ENCODE peak calls at places on chromosome 3, in seven cellular contexts. L is HepG2, Q is K562, F is transverse colon, S is SK-N-SH, J is GM12878, D is esophagus muscularis mucosa. H is an unnamed sample.

GRCh38 chr3:38657369-38657768 is 7.9 kb upstream of the SCN5A start:
- DNase-seq in F (no peak), L (no peak), S (no peak), D (peak; percentile 72), Q (no peak), J (no peak), H (no peak)

GRCh38 chr3:53195602-53196574 is 34.9 kb downstream of the PRKCD start:
- DNase-seq in D (no peak), F (peak; percentile 59), J (no peak), L (no peak), S (peak; percentile 94), Q (peak; percentile 76), H (no peak)

GRCh38 chr3:185959609-185960517 is 22.0 kb upstream of the TRA2B start:
- DNase-seq in S (no peak), J (no peak), F (peak; percentile 64), Q (peak; percentile 39), D (no peak), L (peak; percentile 88), H (no peak)

GRCh38 chr3:190229632-190230424 is 92.4 kb downstream of the CLDN1 start:
- DNase-seq in D (no peak), L (peak; percentile 21), J (no peak), Q (no peak), F (no peak), S (no peak), H (no peak)

GRCh38 chr3:109372639-109373038 is 35.3 kb upstream of the DPPA4 start:
- DNase-seq in D (no peak), Q (no peak), S (no peak), J (no peak), L (no peak), F (no peak), H (no peak)

GRCh38 chr3:17755836-17756235 is 13.4 kb upstream of the TBC1D5 start:
- DNase-seq in L (no peak), D (no peak), J (no peak), Q (no peak), S (no peak), F (no peak), H (no peak)

GRCh38 chr3:53219897-53220483 is 35.8 kb downstream of the TKT start:
- DNase-seq in D (no peak), S (peak; percentile 91), Q (peak; percentile 79), L (peak; percentile 76), F (peak; percentile 88), J (peak; percentile 17), H (peak; percentile 81)

GRCh38 chr3:49198161-49198560 is 26.8 kb downstream of the KLHDC8B start:
- DNase-seq in D (no peak), L (no peak), F (no peak), S (no peak), J (no peak), Q (no peak), H (no peak)

GRCh38 chr3:23760871-23761373 is 44.8 kb upstream of the UBE2E1 start:
- DNase-seq in L (no peak), S (no peak), F (no peak), D (no peak), Q (no peak), J (peak; percentile 63), H (no peak)

GRCh38 chr3:70853161-70853560 is 540.7 kb upstream of the MDFIC2 start:
- DNase-seq in D (no peak), L (no peak), S (no peak), F (no peak), J (no peak), Q (no peak), H (no peak)

GRCh38 chr3:5275529-5275928 is 88.0 kb downstream of the EDEM1 start:
- DNase-seq in L (no peak), J (no peak), Q (no peak), S (no peak), D (peak; percentile 53), F (no peak), H (no peak)

GRCh38 chr3:139982404-139982803 is 47.4 kb downstream of the CLSTN2 start:
- DNase-seq in Q (no peak), F (no peak), D (peak; percentile 24), L (no peak), J (no peak), S (peak; percentile 36), H (no peak)

GRCh38 chr3:22585504-22585903 is 617.6 kb upstream of the UBE2E2 start:
- DNase-seq in S (no peak), J (no peak), F (no peak), Q (no peak), L (no peak), D (no peak), H (no peak)

GRCh38 chr3:171676600-171677175 is 133.6 kb downstream of the PLD1 start:
- DNase-seq in F (peak; percentile 87), D (no peak), L (no peak), S (no peak), Q (no peak), J (no peak), H (no peak)

GRCh38 chr3:78112266-78112665 is 1072.4 kb downstream of the ROBO2 start:
- DNase-seq in F (no peak), L (no peak), J (no peak), D (no peak), S (no peak), Q (no peak), H (no peak)

GRCh38 chr3:171165986-171166385 is 139.5 kb upstream of the SLC2A2 start:
- DNase-seq in D (no peak), L (no peak), F (no peak), Q (no peak), J (no peak), S (no peak), H (no peak)

GRCh38 chr3:32593903-32594525 is 23.4 kb upstream of the DYNC1LI1 start:
- DNase-seq in S (no peak), F (no peak), D (no peak), Q (no peak), J (no peak), L (no peak), H (no peak)

GRCh38 chr3:189132125-189132744 is 39.5 kb upstream of the TPRG1 start:
- DNase-seq in L (peak; percentile 65), J (peak; percentile 9), Q (no peak), F (peak; percentile 59), D (peak; percentile 55), S (no peak), H (no peak)

GRCh38 chr3:26712211-26713026 is 89.8 kb downstream of the LRRC3B start:
- DNase-seq in D (no peak), F (no peak), S (peak; percentile 26), L (peak; percentile 34), J (no peak), Q (peak; percentile 45), H (no peak)

DNA sequence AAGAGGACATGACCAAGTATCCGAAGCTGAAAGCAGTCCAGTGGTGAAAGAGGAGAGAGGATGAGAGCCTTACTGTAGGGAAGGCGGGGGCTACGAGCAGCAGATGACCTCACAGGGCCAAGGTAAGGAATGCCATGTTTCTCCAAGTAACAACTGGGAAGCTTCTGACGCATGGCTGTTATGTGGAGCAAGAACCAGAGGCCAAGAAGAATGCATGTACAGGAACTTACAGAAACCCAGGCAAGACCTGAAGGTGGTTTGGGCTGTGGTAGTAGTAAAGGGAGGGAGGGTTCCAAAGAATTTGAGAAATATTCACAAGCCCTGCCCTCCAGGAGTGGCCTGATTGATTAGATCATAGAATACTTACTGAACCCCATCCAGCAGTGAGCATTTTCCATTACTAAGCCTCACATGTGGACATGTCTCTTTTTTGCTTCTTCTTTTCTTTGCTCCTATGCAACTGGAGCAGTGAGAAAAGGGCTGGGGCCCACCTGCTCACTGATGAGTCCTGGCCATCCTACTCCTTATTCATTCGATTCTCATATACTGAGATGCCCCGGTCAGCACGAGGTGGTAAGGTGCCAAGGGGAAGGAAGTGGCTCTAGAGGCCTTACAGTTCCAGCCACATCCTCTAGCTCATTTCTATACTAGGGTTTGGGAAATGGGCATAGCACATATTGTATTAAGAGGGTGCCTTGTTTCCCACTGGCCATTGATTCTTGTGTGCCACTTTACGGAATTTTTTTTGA is 8.3 kb upstream of the SLC12A8 start:
- DNase-seq in S (no peak), Q (no peak), J (no peak), L (no peak), F (no peak), D (no peak), H (no peak)
- TF ChIP-seq POLR2AphosphoS5 in S (no peak), Q (no peak), J (no peak), L (no peak), F (no peak), D (no peak), H (no peak)

GRCh38 chr3:44128057-44128775 is 113.5 kb upstream of the TOPAZ1 start:
- DNase-seq in J (no peak), Q (no peak), S (no peak), L (no peak), D (no peak), F (peak; percentile 10), H (no peak)
- TF ChIP-seq EP300 in J (no peak), Q (no peak), S (no peak), L (no peak), D (no peak), F (no peak), H (no peak)

GRCh38 chr3:195153121-195153520 is 117.8 kb downstream of the XXYLT1 start:
- DNase-seq in J (no peak), Q (no peak), L (no peak), F (no peak), S (peak; percentile 54), D (no peak), H (no peak)
- TF ChIP-seq POLR2AphosphoS5 in J (no peak), Q (no peak), L (no peak), F (no peak), S (no peak), D (no peak), H (no peak)

GRCh38 chr3:9946112-9947024 is 5.8 kb downstream of the PRRT3 start:
- DNase-seq in J (no peak), L (peak; percentile 74), S (peak; percentile 89), D (peak; percentile 93), Q (no peak), F (peak; percentile 91), H (peak; percentile 92)
- TF ChIP-seq EP300 in J (no peak), L (peak; percentile 31), S (no peak), D (no peak), Q (no peak), F (no peak), H (no peak)